ENCODE peak calls at places on chromosomes 7 and 10, in four cellular contexts. One of them, this sample, is unnamed.

GRCh38 chr10:24894309-24894708 is 58.1 kb downstream of the PRTFDC1 start:
- DNase-seq in HepG2: no peak
- DNase-seq in GM12878: no peak
- DNase-seq in K562: no peak
- DNase-seq in this sample: no peak

GRCh38 chr10:120705306-120705705 is 145.9 kb upstream of the WDR11 start:
- DNase-seq in HepG2: no peak
- DNase-seq in GM12878: no peak
- DNase-seq in K562: no peak
- DNase-seq in this sample: no peak

GRCh38 chr7:84697506-84697905 is 489.4 kb downstream of the SEMA3D start:
- DNase-seq in HepG2: no peak
- DNase-seq in GM12878: no peak
- DNase-seq in K562: no peak
- DNase-seq in this sample: no peak

GRCh38 chr10:12602557-12602956 is 253.2 kb downstream of the CAMK1D start:
- DNase-seq in HepG2: peak
- DNase-seq in GM12878: no peak
- DNase-seq in K562: no peak
- DNase-seq in this sample: no peak

GRCh38 chr7:46011059-46011458 is 90.0 kb upstream of the IGFBP3 start:
- DNase-seq in HepG2: no peak
- DNase-seq in GM12878: no peak
- DNase-seq in K562: no peak
- DNase-seq in this sample: no peak

GRCh38 chr7:105389090-105389650 is 449 bp upstream of the SRPK2 start:
- DNase-seq in HepG2: peak
- DNase-seq in GM12878: no peak
- DNase-seq in K562: no peak
- DNase-seq in this sample: peak

GRCh38 chr10:100970076-100970913 is 991 bp downstream of the SEMA4G start:
- DNase-seq in HepG2: peak
- DNase-seq in GM12878: no peak
- DNase-seq in K562: peak
- DNase-seq in this sample: peak

GRCh38 chr7:138889566-138889965 is 91.6 kb upstream of the ATP6V0A4 start:
- DNase-seq in HepG2: peak
- DNase-seq in GM12878: no peak
- DNase-seq in K562: no peak
- DNase-seq in this sample: no peak

GRCh38 chr10:9334270-9334669 is 1279.8 kb downstream of the GATA3 start:
- DNase-seq in HepG2: no peak
- DNase-seq in GM12878: no peak
- DNase-seq in K562: no peak
- DNase-seq in this sample: no peak

GRCh38 chr7:67251986-67252558 is 255.4 kb downstream of the TYW1 start:
- DNase-seq in HepG2: no peak
- DNase-seq in GM12878: no peak
- DNase-seq in K562: no peak
- DNase-seq in this sample: no peak

GRCh38 chr10:13528875-13529713 is at the start of gene BEND7:
- DNase-seq in HepG2: no peak
- DNase-seq in GM12878: no peak
- DNase-seq in K562: peak
- DNase-seq in this sample: peak

GRCh38 chr10:97063271-97063982 is 122.3 kb downstream of the SLIT1 start:
- DNase-seq in HepG2: no peak
- DNase-seq in GM12878: no peak
- DNase-seq in K562: no peak
- DNase-seq in this sample: no peak

GRCh38 chr10:82887488-82887887 is 1012.5 kb downstream of the NRG3 start:
- DNase-seq in HepG2: no peak
- DNase-seq in GM12878: no peak
- DNase-seq in K562: no peak
- DNase-seq in this sample: no peak

GRCh38 chr10:47438857-47439474 is 44.9 kb downstream of the ANXA8 start:
- DNase-seq in HepG2: peak
- DNase-seq in GM12878: no peak
- DNase-seq in K562: peak
- DNase-seq in this sample: peak

GRCh38 chr7:81960026-81960425 is 190.2 kb upstream of the HGF start:
- DNase-seq in HepG2: no peak
- DNase-seq in GM12878: no peak
- DNase-seq in K562: no peak
- DNase-seq in this sample: no peak

GRCh38 chr10:133335238-133336122 is 1.2 kb downstream of the CALY start:
- DNase-seq in HepG2: no peak
- DNase-seq in GM12878: no peak
- DNase-seq in K562: peak
- DNase-seq in this sample: peak
- TF ChIP-seq BHLHE40 in HepG2: no peak
- TF ChIP-seq BHLHE40 in GM12878: no peak
- TF ChIP-seq BHLHE40 in K562: no peak
- TF ChIP-seq BHLHE40 in this sample: no peak

DNA sequence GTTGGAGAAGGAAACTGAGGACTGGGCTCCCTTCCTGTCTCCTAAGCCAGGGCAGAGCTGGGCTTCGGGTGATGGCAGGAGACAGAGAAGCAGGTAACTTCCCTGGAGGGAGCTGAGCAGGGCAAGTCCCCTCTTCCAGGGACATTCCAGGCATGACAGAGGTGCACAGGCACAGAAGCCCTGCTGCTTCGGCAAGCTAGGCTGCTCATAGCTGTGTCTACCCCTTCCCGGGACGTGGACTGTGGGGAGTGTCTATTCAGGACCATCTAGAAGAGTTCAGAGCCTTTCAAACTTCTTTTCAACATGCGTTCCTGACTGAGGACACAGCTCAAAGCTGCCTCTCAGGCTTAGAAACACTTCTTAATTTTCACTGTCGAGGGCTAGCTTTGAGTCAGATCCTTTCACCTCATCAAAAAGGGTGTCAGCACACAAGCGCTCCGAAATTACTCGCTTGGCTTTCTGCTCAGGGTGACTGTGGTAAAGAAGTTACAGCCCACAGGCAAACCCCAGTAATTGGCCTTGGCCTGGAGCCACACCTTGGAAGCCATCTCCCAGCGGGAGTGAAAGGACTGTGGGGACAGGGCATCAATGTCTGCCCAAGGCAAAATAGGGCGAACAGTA is 63.7 kb upstream of the STEAP1B start:
- DNase-seq in HepG2: no peak
- DNase-seq in GM12878: no peak
- DNase-seq in K562: peak
- DNase-seq in this sample: no peak
- TF ChIP-seq TARDBP in HepG2: no peak
- TF ChIP-seq TARDBP in GM12878: no peak
- TF ChIP-seq TARDBP in K562: no peak
- TF ChIP-seq TARDBP in this sample: no peak

GRCh38 chr10:132237396-132237795 is 50.6 kb downstream of the DPYSL4 start:
- DNase-seq in HepG2: no peak
- DNase-seq in GM12878: no peak
- DNase-seq in K562: no peak
- DNase-seq in this sample: no peak

GRCh38 chr10:132236161-132236560 is 49.4 kb downstream of the DPYSL4 start:
- DNase-seq in HepG2: no peak
- DNase-seq in GM12878: no peak
- DNase-seq in K562: no peak
- DNase-seq in this sample: no peak

GRCh38 chr10:132238371-132239125 is 51.8 kb downstream of the DPYSL4 start:
- DNase-seq in HepG2: no peak
- DNase-seq in GM12878: no peak
- DNase-seq in K562: no peak
- DNase-seq in this sample: no peak

GRCh38 chr10:132237871-132238270 is 51.1 kb downstream of the DPYSL4 start:
- DNase-seq in HepG2: no peak
- DNase-seq in GM12878: no peak
- DNase-seq in K562: no peak
- DNase-seq in this sample: no peak

GRCh38 chr10:132236881-132237280 is 50.1 kb downstream of the DPYSL4 start:
- DNase-seq in HepG2: no peak
- DNase-seq in GM12878: no peak
- DNase-seq in K562: no peak
- DNase-seq in this sample: no peak
- TF ChIP-seq FOXK2 in HepG2: no peak
- TF ChIP-seq FOXK2 in GM12878: no peak
- TF ChIP-seq FOXK2 in K562: no peak
- TF ChIP-seq FOXK2 in this sample: no peak

GRCh38 chr10:122154733-122155366 is 116.2 kb upstream of the BTBD16 start:
- DNase-seq in HepG2: no peak
- DNase-seq in GM12878: no peak
- DNase-seq in K562: no peak
- DNase-seq in this sample: no peak
- TF ChIP-seq BHLHE40 in HepG2: no peak
- TF ChIP-seq BHLHE40 in GM12878: no peak
- TF ChIP-seq BHLHE40 in K562: no peak
- TF ChIP-seq BHLHE40 in this sample: no peak

GRCh38 chr10:7231420-7232414 is 179.1 kb downstream of the SFMBT2 start:
- DNase-seq in HepG2: no peak
- DNase-seq in GM12878: no peak
- DNase-seq in K562: peak
- DNase-seq in this sample: no peak
- TF ChIP-seq TARDBP in HepG2: no peak
- TF ChIP-seq TARDBP in GM12878: no peak
- TF ChIP-seq TARDBP in K562: no peak
- TF ChIP-seq TARDBP in this sample: no peak

GRCh38 chr10:113449151-113449695 is 103.6 kb upstream of the HABP2 start:
- DNase-seq in HepG2: no peak
- DNase-seq in GM12878: no peak
- DNase-seq in K562: no peak
- DNase-seq in this sample: no peak

GRCh38 chr10:113446739-113447138 is 106.1 kb upstream of the HABP2 start:
- DNase-seq in HepG2: no peak
- DNase-seq in GM12878: no peak
- DNase-seq in K562: no peak
- DNase-seq in this sample: no peak

GRCh38 chr10:113445736-113446135 is 107.1 kb upstream of the HABP2 start:
- DNase-seq in HepG2: no peak
- DNase-seq in GM12878: no peak
- DNase-seq in K562: no peak
- DNase-seq in this sample: no peak

GRCh38 chr10:113444766-113445365 is 108.0 kb upstream of the HABP2 start:
- DNase-seq in HepG2: no peak
- DNase-seq in GM12878: no peak
- DNase-seq in K562: no peak
- DNase-seq in this sample: no peak

DNA sequence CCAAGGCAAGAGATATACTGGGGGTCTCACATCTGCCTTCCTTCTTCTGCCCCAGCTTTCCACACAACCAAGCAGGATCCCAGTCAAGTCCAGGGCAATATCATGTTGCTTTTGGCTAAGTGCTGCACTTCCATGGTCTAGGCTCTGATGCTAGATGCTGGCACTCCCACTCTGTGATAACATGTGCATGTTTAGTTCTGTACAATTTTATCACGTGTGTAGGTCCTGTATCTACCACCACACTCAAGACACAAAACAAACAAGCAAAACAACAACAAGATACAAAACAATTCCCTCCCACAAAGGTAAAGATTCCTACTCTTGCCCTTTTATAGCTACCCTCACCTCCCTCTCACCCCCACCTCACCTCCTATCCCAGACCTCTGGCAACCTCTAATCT is 105.6 kb upstream of the HABP2 start:
- DNase-seq in HepG2: no peak
- DNase-seq in GM12878: no peak
- DNase-seq in K562: no peak
- DNase-seq in this sample: no peak
- TF ChIP-seq FOXK2 in HepG2: no peak
- TF ChIP-seq FOXK2 in GM12878: no peak
- TF ChIP-seq FOXK2 in K562: no peak
- TF ChIP-seq FOXK2 in this sample: no peak

GRCh38 chr10:78433063-78433717 is 399.5 kb downstream of the RPS24 start:
- DNase-seq in HepG2: no peak
- DNase-seq in GM12878: no peak
- DNase-seq in K562: no peak
- DNase-seq in this sample: no peak
- TF ChIP-seq BHLHE40 in HepG2: no peak
- TF ChIP-seq BHLHE40 in GM12878: no peak
- TF ChIP-seq BHLHE40 in K562: no peak
- TF ChIP-seq BHLHE40 in this sample: no peak

GRCh38 chr7:132558815-132559214 is 17.5 kb downstream of the PLXNA4 start:
- DNase-seq in HepG2: no peak
- DNase-seq in GM12878: no peak
- DNase-seq in K562: no peak
- DNase-seq in this sample: no peak

GRCh38 chr7:132560105-132560504 is 16.2 kb downstream of the PLXNA4 start:
- DNase-seq in HepG2: no peak
- DNase-seq in GM12878: no peak
- DNase-seq in K562: no peak
- DNase-seq in this sample: no peak

GRCh38 chr7:132554446-132554845 is 21.8 kb downstream of the PLXNA4 start:
- DNase-seq in HepG2: no peak
- DNase-seq in GM12878: no peak
- DNase-seq in K562: no peak
- DNase-seq in this sample: no peak

GRCh38 chr7:132560825-132561529 is 15.3 kb downstream of the PLXNA4 start:
- DNase-seq in HepG2: no peak
- DNase-seq in GM12878: no peak
- DNase-seq in K562: no peak
- DNase-seq in this sample: no peak

DNA sequence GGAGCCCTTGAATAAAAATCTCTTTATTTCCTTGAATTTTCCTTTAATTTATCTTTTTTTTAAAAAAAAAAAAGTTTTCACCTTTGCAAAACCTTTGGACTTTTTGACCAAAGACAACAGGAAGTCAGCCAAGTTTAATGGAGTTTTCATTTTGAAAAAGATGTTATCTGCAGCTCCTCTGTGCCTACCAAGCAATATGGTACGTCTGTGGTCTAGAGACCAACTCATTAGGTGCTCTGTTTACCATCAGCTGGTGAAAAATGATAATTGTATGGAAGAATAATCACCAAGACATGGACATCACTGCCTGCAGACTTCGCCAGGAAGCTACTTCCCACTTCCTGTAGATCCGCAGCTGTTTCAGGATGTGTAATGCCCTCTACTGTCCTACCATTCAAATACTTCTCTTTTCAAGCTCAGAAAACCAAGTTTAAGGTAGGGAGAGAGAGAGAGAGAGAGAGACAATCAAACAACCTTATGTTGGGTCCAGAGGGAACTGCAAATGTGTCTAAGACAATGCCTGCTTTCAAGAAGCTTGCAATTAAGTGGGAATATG is 18.7 kb downstream of the PLXNA4 start:
- DNase-seq in HepG2: no peak
- DNase-seq in GM12878: no peak
- DNase-seq in K562: no peak
- DNase-seq in this sample: no peak
- TF ChIP-seq TARDBP in HepG2: no peak
- TF ChIP-seq TARDBP in GM12878: no peak
- TF ChIP-seq TARDBP in K562: no peak
- TF ChIP-seq TARDBP in this sample: no peak

GRCh38 chr7:134714791-134715190 is 64.6 kb upstream of the CALD1 start:
- DNase-seq in HepG2: no peak
- DNase-seq in GM12878: no peak
- DNase-seq in K562: no peak
- DNase-seq in this sample: no peak
- TF ChIP-seq FOXK2 in HepG2: no peak
- TF ChIP-seq FOXK2 in GM12878: no peak
- TF ChIP-seq FOXK2 in K562: no peak
- TF ChIP-seq FOXK2 in this sample: no peak